ENCODE peak calls at places on chromosomes 11 and 22, in nine cellular contexts. I is fibroblast of the aortic adventitia, Y is endothelial cell, S is caudate nucleus, C is KBM-7, L is H1, A is H54, N is foreskin fibroblast, K is brain pericyte. M is an unnamed sample.

GRCh38 chr11:88275636-88276035 is 61.9 kb downstream of the CTSC start:
- DNase-seq in A (no peak), K (no peak), I (no peak), L (no peak), S (no peak), Y (no peak), C (no peak), N (no peak), M (no peak)

GRCh38 chr11:60625262-60625661 is 74.2 kb upstream of the MS4A8 start:
- DNase-seq in S (no peak), K (peak), N (no peak), I (peak), A (peak), C (no peak), Y (no peak), L (peak), M (no peak)

GRCh38 chr11:122101625-122102291 is 14.3 kb downstream of the BLID start:
- DNase-seq in A (no peak), S (peak), C (no peak), K (peak), I (peak), L (peak), N (peak), Y (peak), M (peak)

GRCh38 chr22:39229688-39230260 is 15.0 kb downstream of the PDGFB start:
- DNase-seq in K (no peak), I (no peak), L (no peak), A (no peak), Y (no peak), N (no peak), C (no peak), S (no peak), M (no peak)

GRCh38 chr11:1353383-1354124 is 36.2 kb upstream of the BRSK2 start:
- DNase-seq in N (no peak), C (no peak), L (no peak), A (no peak), S (no peak), Y (no peak), K (no peak), I (no peak), M (no peak)

GRCh38 chr22:40392618-40393017 is 22.2 kb downstream of the SGSM3 start:
- DNase-seq in K (no peak), L (no peak), Y (no peak), A (no peak), S (no peak), C (no peak), N (no peak), I (peak), M (no peak)

GRCh38 chr11:13040969-13041561 is 31.9 kb downstream of the RASSF10 start:
- DNase-seq in A (no peak), Y (no peak), N (no peak), C (no peak), I (no peak), K (no peak), S (no peak), L (no peak), M (no peak)

GRCh38 chr11:131408011-131408640 is 37.7 kb downstream of the NTM start:
- DNase-seq in Y (peak), I (peak), A (peak), N (no peak), K (no peak), L (peak), S (no peak), C (peak), M (no peak)

GRCh38 chr22:37808294-37808657 is 542 bp downstream of the GCAT start:
- DNase-seq in L (no peak), N (no peak), C (no peak), K (no peak), A (no peak), I (peak), S (no peak), Y (no peak), M (no peak)

GRCh38 chr11:83157755-83158473 is 983 bp downstream of the PCF11 start:
- DNase-seq in I (peak), N (no peak), K (no peak), Y (peak), A (no peak), L (no peak), C (peak), S (peak), M (no peak)

GRCh38 chr22:18103527-18104269 is 6.9 kb upstream of the TUBA8 start:
- DNase-seq in I (no peak), C (no peak), N (no peak), S (no peak), A (no peak), Y (no peak), L (no peak), K (no peak), M (no peak)

GRCh38 chr11:121059605-121060004 is 35.7 kb downstream of the TBCEL start:
- DNase-seq in K (no peak), Y (no peak), S (no peak), L (no peak), I (no peak), C (no peak), A (no peak), N (no peak), M (no peak)